ENCODE peak calls at places on chromosome 9, in seven cellular contexts. Z is NCI-H1105 treated with DMSO at 0.1 percent for 48 hours, V is SHP77, A is neural crest cell, X is T-helper 2 cell, G is T-helper 9 cell, M is GM12892. J is an unnamed sample.

GRCh38 chr9:110579763-110580255 is 268 bp upstream of the SVEP1 start:
- DNase-seq in A (peak; percentile 5), V (no peak), Z (no peak), X (no peak), G (no peak), M (no peak), J (no peak)

GRCh38 chr9:82923410-82924242 is 139.3 kb downstream of the RASEF start:
- DNase-seq in M (no peak), G (no peak), A (no peak), X (no peak), V (no peak), Z (peak; percentile 94), J (peak; percentile 44)

GRCh38 chr9:127916665-127917581 is at the start of gene ST6GALNAC4:
- DNase-seq in G (peak; percentile 98), Z (peak; percentile 79), V (peak; percentile 70), X (peak; percentile 91), A (peak; percentile 88), M (peak; percentile 94), J (no peak)

GRCh38 chr9:28648723-28649122 is 1075.4 kb upstream of the C9orf72 start:
- DNase-seq in G (no peak), V (no peak), A (no peak), M (no peak), Z (no peak), X (no peak), J (peak; percentile 17)

GRCh38 chr9:127763918-127764384 is 14.5 kb downstream of the SH2D3C start:
- DNase-seq in Z (no peak), M (no peak), G (peak; percentile 21), X (no peak), A (no peak), V (no peak), J (peak; percentile 7)

GRCh38 chr9:70044450-70045307 is 1.0 kb downstream of the MAMDC2 start:
- DNase-seq in X (no peak), Z (no peak), M (no peak), V (no peak), G (no peak), A (no peak), J (peak; percentile 74)

GRCh38 chr9:16262467-16263261 is 607.8 kb downstream of the BNC2 start:
- DNase-seq in Z (peak; percentile 69), G (no peak), X (no peak), M (no peak), V (no peak), A (no peak), J (no peak)

GRCh38 chr9:121353246-121353975 is 16.6 kb downstream of the STOM start:
- DNase-seq in X (no peak), G (peak; percentile 34), M (no peak), V (no peak), Z (no peak), A (no peak), J (no peak)

GRCh38 chr9:85523202-85523601 is 218.6 kb downstream of the AGTPBP1 start:
- DNase-seq in M (no peak), G (no peak), Z (no peak), V (no peak), A (no peak), X (no peak), J (no peak)

GRCh38 chr9:33464045-33464636 is 9.6 kb downstream of the NOL6 start:
- DNase-seq in A (no peak), G (no peak), M (peak; percentile 1), Z (no peak), X (no peak), V (no peak), J (peak; percentile 59)

GRCh38 chr9:137281345-137282116 is 4.0 kb downstream of the TOR4A start:
- DNase-seq in M (no peak), X (no peak), G (no peak), V (no peak), A (no peak), Z (no peak), J (no peak)

GRCh38 chr9:123851851-123852250 is 78.1 kb downstream of the DENND1A start:
- DNase-seq in G (no peak), Z (no peak), X (no peak), M (no peak), V (no peak), A (no peak), J (no peak)

GRCh38 chr9:125631391-125632085 is 75.5 kb downstream of the MAPKAP1 start:
- DNase-seq in X (no peak), A (no peak), V (peak; percentile 17), G (no peak), Z (no peak), M (no peak), J (peak; percentile 44)

J was measured in bronchial epithelial cell.